ENCODE peak calls at places on chromosomes 4 and X, in seven cellular contexts. One of them, this sample, is unnamed.

GRCh38 chr4:67632492-67632891 is 68.5 kb downstream of the UBA6 start:
- DNase-seq in cardiac muscle cell: no peak
- DNase-seq in HCT116: no peak
- DNase-seq in fibroblast of villous mesenchyme: no peak
- DNase-seq in dorsolateral prefrontal cortex: no peak
- DNase-seq in cardiac fibroblast: no peak
- DNase-seq in astrocyte of the spinal cord: no peak
- DNase-seq in this sample: no peak

GRCh38 chr4:158077835-158078234 is 95.0 kb downstream of the GASK1B start:
- DNase-seq in cardiac muscle cell: no peak
- DNase-seq in HCT116: no peak
- DNase-seq in fibroblast of villous mesenchyme: no peak
- DNase-seq in dorsolateral prefrontal cortex: no peak
- DNase-seq in cardiac fibroblast: no peak
- DNase-seq in astrocyte of the spinal cord: no peak
- DNase-seq in this sample: no peak

GRCh38 chr4:96472103-96472867 is 632.4 kb downstream of the PDHA2 start:
- DNase-seq in cardiac muscle cell: no peak
- DNase-seq in HCT116: no peak
- DNase-seq in fibroblast of villous mesenchyme: no peak
- DNase-seq in dorsolateral prefrontal cortex: no peak
- DNase-seq in cardiac fibroblast: peak; percentile 4
- DNase-seq in astrocyte of the spinal cord: no peak
- DNase-seq in this sample: no peak

GRCh38 chr4:111323496-111323895 is 700.6 kb upstream of the PITX2 start:
- DNase-seq in cardiac muscle cell: no peak
- DNase-seq in HCT116: no peak
- DNase-seq in fibroblast of villous mesenchyme: peak; percentile 22
- DNase-seq in dorsolateral prefrontal cortex: no peak
- DNase-seq in cardiac fibroblast: peak; percentile 81
- DNase-seq in astrocyte of the spinal cord: peak; percentile 66
- DNase-seq in this sample: no peak

GRCh38 chr4:102449751-102450352 is 51.3 kb upstream of the NFKB1 start:
- DNase-seq in cardiac muscle cell: peak; percentile 75
- DNase-seq in HCT116: peak; percentile 42
- DNase-seq in fibroblast of villous mesenchyme: peak; percentile 74
- DNase-seq in dorsolateral prefrontal cortex: peak; percentile 32
- DNase-seq in cardiac fibroblast: peak; percentile 80
- DNase-seq in astrocyte of the spinal cord: peak; percentile 76
- DNase-seq in this sample: peak; percentile 51

GRCh38 chr4:30630431-30630830 is 89.7 kb upstream of the PCDH7 start:
- DNase-seq in cardiac muscle cell: no peak
- DNase-seq in HCT116: no peak
- DNase-seq in fibroblast of villous mesenchyme: no peak
- DNase-seq in dorsolateral prefrontal cortex: no peak
- DNase-seq in cardiac fibroblast: no peak
- DNase-seq in astrocyte of the spinal cord: no peak
- DNase-seq in this sample: no peak

GRCh38 chr4:180380733-180381132 is 1862.5 kb upstream of the TENM3 start:
- DNase-seq in cardiac muscle cell: no peak
- DNase-seq in HCT116: peak; percentile 79
- DNase-seq in fibroblast of villous mesenchyme: no peak
- DNase-seq in dorsolateral prefrontal cortex: no peak
- DNase-seq in cardiac fibroblast: peak; percentile 46
- DNase-seq in astrocyte of the spinal cord: peak; percentile 79
- DNase-seq in this sample: peak; percentile 88

GRCh38 chrX:153465691-153466380 is 4.5 kb downstream of the HAUS7 start:
- DNase-seq in cardiac muscle cell: no peak
- DNase-seq in HCT116: no peak
- DNase-seq in fibroblast of villous mesenchyme: no peak
- DNase-seq in dorsolateral prefrontal cortex: no peak
- DNase-seq in cardiac fibroblast: no peak
- DNase-seq in astrocyte of the spinal cord: no peak
- DNase-seq in this sample: no peak

GRCh38 chr4:112222219-112222955 is 9.2 kb upstream of the AP1AR start:
- DNase-seq in cardiac muscle cell: no peak
- DNase-seq in HCT116: no peak
- DNase-seq in fibroblast of villous mesenchyme: no peak
- DNase-seq in dorsolateral prefrontal cortex: no peak
- DNase-seq in cardiac fibroblast: no peak
- DNase-seq in astrocyte of the spinal cord: no peak
- DNase-seq in this sample: no peak

GRCh38 chr4:154877110-154877760 is 96.2 kb downstream of the RBM46 start:
- DNase-seq in cardiac muscle cell: no peak
- DNase-seq in HCT116: peak; percentile 8
- DNase-seq in fibroblast of villous mesenchyme: no peak
- DNase-seq in dorsolateral prefrontal cortex: no peak
- DNase-seq in cardiac fibroblast: peak; percentile 71
- DNase-seq in astrocyte of the spinal cord: peak; percentile 32
- DNase-seq in this sample: peak; percentile 47

GRCh38 chr4:23364167-23364566 is 525.7 kb downstream of the PPARGC1A start:
- DNase-seq in cardiac muscle cell: no peak
- DNase-seq in HCT116: no peak
- DNase-seq in fibroblast of villous mesenchyme: no peak
- DNase-seq in dorsolateral prefrontal cortex: no peak
- DNase-seq in cardiac fibroblast: no peak
- DNase-seq in astrocyte of the spinal cord: no peak
- DNase-seq in this sample: no peak

GRCh38 chr4:30605616-30606015 is 114.6 kb upstream of the PCDH7 start:
- DNase-seq in cardiac muscle cell: no peak
- DNase-seq in HCT116: no peak
- DNase-seq in fibroblast of villous mesenchyme: peak; percentile 8
- DNase-seq in dorsolateral prefrontal cortex: no peak
- DNase-seq in cardiac fibroblast: no peak
- DNase-seq in astrocyte of the spinal cord: peak; percentile 36
- DNase-seq in this sample: no peak

GRCh38 chr4:70426789-70427188 is 29.0 kb downstream of the OPRPN start:
- DNase-seq in cardiac muscle cell: no peak
- DNase-seq in HCT116: no peak
- DNase-seq in fibroblast of villous mesenchyme: no peak
- DNase-seq in dorsolateral prefrontal cortex: no peak
- DNase-seq in cardiac fibroblast: no peak
- DNase-seq in astrocyte of the spinal cord: no peak
- DNase-seq in this sample: no peak

GRCh38 chrX:49001521-49002090 is 458 bp downstream of the GRIPAP1 start:
- DNase-seq in cardiac muscle cell: peak; percentile 31
- DNase-seq in HCT116: peak; percentile 7
- DNase-seq in fibroblast of villous mesenchyme: peak; percentile 39
- DNase-seq in dorsolateral prefrontal cortex: peak; percentile 4
- DNase-seq in cardiac fibroblast: peak; percentile 48
- DNase-seq in astrocyte of the spinal cord: peak; percentile 27
- DNase-seq in this sample: peak; percentile 52

GRCh38 chr4:75432683-75433082 is 81.5 kb downstream of the RCHY1 start:
- DNase-seq in cardiac muscle cell: peak; percentile 25
- DNase-seq in HCT116: peak; percentile 21
- DNase-seq in fibroblast of villous mesenchyme: peak; percentile 33
- DNase-seq in dorsolateral prefrontal cortex: no peak
- DNase-seq in cardiac fibroblast: peak; percentile 27
- DNase-seq in astrocyte of the spinal cord: no peak
- DNase-seq in this sample: peak; percentile 17
- TF ChIP-seq CTCF in cardiac muscle cell: peak; percentile 31
- TF ChIP-seq CTCF in HCT116: peak; percentile 57
- TF ChIP-seq CTCF in fibroblast of villous mesenchyme: peak; percentile 63
- TF ChIP-seq CTCF in dorsolateral prefrontal cortex: no peak
- TF ChIP-seq CTCF in cardiac fibroblast: peak; percentile 26
- TF ChIP-seq CTCF in astrocyte of the spinal cord: peak; percentile 33
- TF ChIP-seq CTCF in this sample: peak; percentile 41

GRCh38 chr4:7769936-7770674 is 169.6 kb downstream of the AFAP1 start:
- DNase-seq in cardiac muscle cell: peak; percentile 46
- DNase-seq in HCT116: no peak
- DNase-seq in fibroblast of villous mesenchyme: peak; percentile 32
- DNase-seq in dorsolateral prefrontal cortex: no peak
- DNase-seq in cardiac fibroblast: peak; percentile 40
- DNase-seq in astrocyte of the spinal cord: no peak
- DNase-seq in this sample: no peak
- TF ChIP-seq CTCF in cardiac muscle cell: peak; percentile 53
- TF ChIP-seq CTCF in HCT116: peak; percentile 62
- TF ChIP-seq CTCF in fibroblast of villous mesenchyme: peak; percentile 63
- TF ChIP-seq CTCF in dorsolateral prefrontal cortex: peak; percentile 25
- TF ChIP-seq CTCF in cardiac fibroblast: peak; percentile 57
- TF ChIP-seq CTCF in astrocyte of the spinal cord: peak; percentile 67
- TF ChIP-seq CTCF in this sample: peak; percentile 54

GRCh38 chrX:67317725-67318124 is 226.1 kb upstream of the AR start:
- DNase-seq in cardiac muscle cell: no peak
- DNase-seq in HCT116: no peak
- DNase-seq in fibroblast of villous mesenchyme: no peak
- DNase-seq in dorsolateral prefrontal cortex: no peak
- DNase-seq in cardiac fibroblast: no peak
- DNase-seq in astrocyte of the spinal cord: no peak
- DNase-seq in this sample: no peak
- TF ChIP-seq CTCF in cardiac muscle cell: no peak
- TF ChIP-seq CTCF in HCT116: no peak
- TF ChIP-seq CTCF in fibroblast of villous mesenchyme: no peak
- TF ChIP-seq CTCF in dorsolateral prefrontal cortex: no peak
- TF ChIP-seq CTCF in cardiac fibroblast: no peak
- TF ChIP-seq CTCF in astrocyte of the spinal cord: no peak
- TF ChIP-seq CTCF in this sample: no peak

DNA sequence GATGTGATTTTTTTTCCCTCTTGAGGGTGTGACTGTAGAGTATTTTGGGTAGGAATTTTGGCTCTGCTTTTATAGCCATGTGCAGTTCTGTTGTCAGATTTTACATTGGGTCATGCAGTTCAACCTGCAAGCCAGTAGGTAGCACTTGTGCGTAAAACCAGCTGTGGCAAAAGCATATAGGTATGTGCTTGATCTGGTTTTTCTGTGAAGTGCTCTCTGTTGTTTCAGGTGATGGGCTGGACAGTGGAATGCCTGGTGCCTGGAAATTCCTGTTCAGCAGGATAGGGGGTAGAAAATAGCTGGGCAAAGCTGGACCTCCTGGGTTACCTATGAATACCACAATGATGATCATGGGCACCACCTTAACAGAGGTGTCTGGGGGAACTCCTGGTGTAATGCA is 584.2 kb upstream of the PCDH10 start:
- DNase-seq in cardiac muscle cell: no peak
- DNase-seq in HCT116: no peak
- DNase-seq in fibroblast of villous mesenchyme: no peak
- DNase-seq in dorsolateral prefrontal cortex: no peak
- DNase-seq in cardiac fibroblast: no peak
- DNase-seq in astrocyte of the spinal cord: no peak
- DNase-seq in this sample: no peak
- TF ChIP-seq CTCF in cardiac muscle cell: no peak
- TF ChIP-seq CTCF in HCT116: peak; percentile 26
- TF ChIP-seq CTCF in fibroblast of villous mesenchyme: no peak
- TF ChIP-seq CTCF in dorsolateral prefrontal cortex: no peak
- TF ChIP-seq CTCF in cardiac fibroblast: no peak
- TF ChIP-seq CTCF in astrocyte of the spinal cord: no peak
- TF ChIP-seq CTCF in this sample: no peak

GRCh38 chr4:98786866-98787265 is 128.5 kb upstream of the TSPAN5 start:
- DNase-seq in cardiac muscle cell: peak; percentile 6
- DNase-seq in HCT116: no peak
- DNase-seq in fibroblast of villous mesenchyme: peak; percentile 52
- DNase-seq in dorsolateral prefrontal cortex: no peak
- DNase-seq in cardiac fibroblast: no peak
- DNase-seq in astrocyte of the spinal cord: no peak
- DNase-seq in this sample: no peak
- TF ChIP-seq CTCF in cardiac muscle cell: peak; percentile 27
- TF ChIP-seq CTCF in HCT116: peak; percentile 44
- TF ChIP-seq CTCF in fibroblast of villous mesenchyme: peak; percentile 39
- TF ChIP-seq CTCF in dorsolateral prefrontal cortex: peak; percentile 19
- TF ChIP-seq CTCF in cardiac fibroblast: peak; percentile 21
- TF ChIP-seq CTCF in astrocyte of the spinal cord: peak; percentile 21
- TF ChIP-seq CTCF in this sample: peak; percentile 28

GRCh38 chr4:55406545-55406944 is 10.8 kb downstream of the TMEM165 start:
- DNase-seq in cardiac muscle cell: no peak
- DNase-seq in HCT116: no peak
- DNase-seq in fibroblast of villous mesenchyme: no peak
- DNase-seq in dorsolateral prefrontal cortex: no peak
- DNase-seq in cardiac fibroblast: no peak
- DNase-seq in astrocyte of the spinal cord: no peak
- DNase-seq in this sample: no peak
- TF ChIP-seq CTCF in cardiac muscle cell: no peak
- TF ChIP-seq CTCF in HCT116: no peak
- TF ChIP-seq CTCF in fibroblast of villous mesenchyme: no peak
- TF ChIP-seq CTCF in dorsolateral prefrontal cortex: no peak
- TF ChIP-seq CTCF in cardiac fibroblast: no peak
- TF ChIP-seq CTCF in astrocyte of the spinal cord: no peak
- TF ChIP-seq CTCF in this sample: no peak

This sample was measured in mammary epithelial cell.